ENCODE peak calls at places on chromosome 5, in seven cellular contexts. One of them, this sample, is unnamed.

GRCh38 chr5:138111937-138112336 is 27.3 kb downstream of the NME5 start:
- DNase-seq in IMR-90: peak; percentile 8
- DNase-seq in mesendoderm: no peak
- DNase-seq in H1: no peak
- DNase-seq in neuronal stem cell: no peak
- DNase-seq in H9: no peak
- DNase-seq in trophoblast cell: peak; percentile 55
- DNase-seq in this sample: peak; percentile 16

GRCh38 chr5:169753795-169754194 is 116.7 kb downstream of the DOCK2 start:
- DNase-seq in neuronal stem cell: no peak
- DNase-seq in trophoblast cell: no peak
- DNase-seq in IMR-90: peak; percentile 75
- DNase-seq in H1: no peak
- DNase-seq in mesendoderm: no peak
- DNase-seq in H9: no peak
- DNase-seq in this sample: peak; percentile 50

GRCh38 chr5:110289213-110289810 is 437.2 kb downstream of the TMEM232 start:
- DNase-seq in H9: no peak
- DNase-seq in trophoblast cell: no peak
- DNase-seq in H1: no peak
- DNase-seq in IMR-90: no peak
- DNase-seq in neuronal stem cell: no peak
- DNase-seq in mesendoderm: peak; percentile 90
- DNase-seq in this sample: no peak

GRCh38 chr5:172439785-172440480 is 14.4 kb downstream of the SH3PXD2B start:
- DNase-seq in mesendoderm: no peak
- DNase-seq in H9: no peak
- DNase-seq in IMR-90: no peak
- DNase-seq in trophoblast cell: peak; percentile 75
- DNase-seq in H1: no peak
- DNase-seq in neuronal stem cell: no peak
- DNase-seq in this sample: no peak

GRCh38 chr5:82785941-82786340 is 291.3 kb downstream of the TMEM167A start:
- DNase-seq in neuronal stem cell: no peak
- DNase-seq in mesendoderm: no peak
- DNase-seq in IMR-90: no peak
- DNase-seq in H9: no peak
- DNase-seq in H1: no peak
- DNase-seq in trophoblast cell: no peak
- DNase-seq in this sample: no peak

GRCh38 chr5:65672787-65673186 is 48.0 kb downstream of the SHLD3 start:
- DNase-seq in mesendoderm: no peak
- DNase-seq in H9: no peak
- DNase-seq in neuronal stem cell: no peak
- DNase-seq in H1: no peak
- DNase-seq in IMR-90: peak; percentile 88
- DNase-seq in trophoblast cell: peak; percentile 78
- DNase-seq in this sample: peak; percentile 85

GRCh38 chr5:159337291-159337974 is 7.1 kb upstream of the IL12B start:
- DNase-seq in mesendoderm: peak; percentile 12
- DNase-seq in neuronal stem cell: no peak
- DNase-seq in H9: no peak
- DNase-seq in H1: no peak
- DNase-seq in IMR-90: peak; percentile 73
- DNase-seq in trophoblast cell: peak; percentile 80
- DNase-seq in this sample: peak; percentile 48

GRCh38 chr5:176789873-176790615 is 20.3 kb upstream of the UNC5A start:
- DNase-seq in IMR-90: no peak
- DNase-seq in trophoblast cell: no peak
- DNase-seq in H1: no peak
- DNase-seq in H9: no peak
- DNase-seq in mesendoderm: no peak
- DNase-seq in neuronal stem cell: no peak
- DNase-seq in this sample: no peak

GRCh38 chr5:177362102-177362868 is 4.6 kb downstream of the RGS14 start:
- DNase-seq in H9: no peak
- DNase-seq in IMR-90: no peak
- DNase-seq in neuronal stem cell: no peak
- DNase-seq in trophoblast cell: no peak
- DNase-seq in H1: no peak
- DNase-seq in mesendoderm: no peak
- DNase-seq in this sample: no peak

GRCh38 chr5:81245871-81246235 is 12.7 kb downstream of the CKMT2 start:
- DNase-seq in H9: no peak
- DNase-seq in H1: no peak
- DNase-seq in mesendoderm: no peak
- DNase-seq in neuronal stem cell: no peak
- DNase-seq in trophoblast cell: peak; percentile 53
- DNase-seq in IMR-90: no peak
- DNase-seq in this sample: no peak

GRCh38 chr5:123512631-123513461 is 869 bp downstream of the CSNK1G3 start:
- DNase-seq in H1: peak; percentile 59
- DNase-seq in neuronal stem cell: peak; percentile 29
- DNase-seq in trophoblast cell: peak; percentile 42
- DNase-seq in H9: peak; percentile 32
- DNase-seq in mesendoderm: peak; percentile 58
- DNase-seq in IMR-90: peak; percentile 30
- DNase-seq in this sample: peak; percentile 52

GRCh38 chr5:38780950-38781349 is 64.9 kb upstream of the OSMR start:
- DNase-seq in H1: no peak
- DNase-seq in H9: no peak
- DNase-seq in trophoblast cell: no peak
- DNase-seq in neuronal stem cell: no peak
- DNase-seq in IMR-90: peak; percentile 66
- DNase-seq in mesendoderm: no peak
- DNase-seq in this sample: peak; percentile 76
- H3K27ac ChIP-seq in H1: no peak overlapping the region
- H3K27ac ChIP-seq in H9: no peak overlapping the region
- H3K27ac ChIP-seq in trophoblast cell: no peak overlapping the region
- H3K27ac ChIP-seq in neuronal stem cell: no peak overlapping the region
- H3K27ac ChIP-seq in IMR-90: no peak overlapping the region
- H3K27ac ChIP-seq in mesendoderm: no peak overlapping the region
- H3K27ac ChIP-seq in this sample: no peak overlapping the region

GRCh38 chr5:51650824-51651223 is 267.6 kb downstream of the ISL1 start:
- DNase-seq in H9: no peak
- DNase-seq in neuronal stem cell: no peak
- DNase-seq in H1: no peak
- DNase-seq in trophoblast cell: no peak
- DNase-seq in IMR-90: no peak
- DNase-seq in mesendoderm: no peak
- DNase-seq in this sample: no peak

GRCh38 chr5:51652980-51653379 is 269.7 kb downstream of the ISL1 start:
- DNase-seq in neuronal stem cell: no peak
- DNase-seq in trophoblast cell: no peak
- DNase-seq in H9: no peak
- DNase-seq in IMR-90: no peak
- DNase-seq in mesendoderm: peak; percentile 6
- DNase-seq in H1: no peak
- DNase-seq in this sample: peak; percentile 25

GRCh38 chr5:51646482-51646881 is 263.2 kb downstream of the ISL1 start:
- DNase-seq in neuronal stem cell: no peak
- DNase-seq in IMR-90: no peak
- DNase-seq in trophoblast cell: no peak
- DNase-seq in mesendoderm: no peak
- DNase-seq in H1: no peak
- DNase-seq in H9: no peak
- DNase-seq in this sample: no peak

GRCh38 chr5:51651889-51652288 is 268.6 kb downstream of the ISL1 start:
- DNase-seq in H1: no peak
- DNase-seq in mesendoderm: no peak
- DNase-seq in neuronal stem cell: no peak
- DNase-seq in IMR-90: no peak
- DNase-seq in trophoblast cell: no peak
- DNase-seq in H9: no peak
- DNase-seq in this sample: peak; percentile 49

DNA sequence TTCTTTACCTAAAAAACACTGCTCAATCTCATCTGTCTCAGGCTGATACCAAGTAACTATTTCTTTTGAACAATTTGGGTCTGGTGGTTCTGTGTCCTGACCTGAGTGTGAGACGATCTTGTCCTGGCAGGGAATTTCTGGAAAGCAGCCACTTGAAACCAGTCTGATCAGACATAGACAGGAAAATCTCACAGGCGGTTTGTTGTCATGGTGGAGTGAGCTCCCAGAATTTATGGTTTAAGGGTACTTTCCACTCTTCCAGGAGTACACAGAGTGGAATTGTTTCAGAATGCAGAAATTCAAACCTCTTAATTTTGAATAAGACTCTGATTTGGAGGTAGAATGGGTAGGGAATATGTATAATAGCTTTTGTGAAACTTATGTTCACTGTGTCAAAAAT is 268.2 kb downstream of the ISL1 start:
- DNase-seq in H9: no peak
- DNase-seq in trophoblast cell: no peak
- DNase-seq in IMR-90: no peak
- DNase-seq in H1: no peak
- DNase-seq in mesendoderm: no peak
- DNase-seq in neuronal stem cell: no peak
- DNase-seq in this sample: peak; percentile 40
- H2BK5ac ChIP-seq in H9: no peak overlapping the region
- H2BK5ac ChIP-seq in trophoblast cell: peak overlapping the region; percentile 49
- H2BK5ac ChIP-seq in IMR-90: no peak overlapping the region
- H2BK5ac ChIP-seq in H1: no peak overlapping the region
- H2BK5ac ChIP-seq in mesendoderm: no peak overlapping the region
- H2BK5ac ChIP-seq in neuronal stem cell: no peak overlapping the region
- H2BK5ac ChIP-seq in this sample: no peak overlapping the region

DNA sequence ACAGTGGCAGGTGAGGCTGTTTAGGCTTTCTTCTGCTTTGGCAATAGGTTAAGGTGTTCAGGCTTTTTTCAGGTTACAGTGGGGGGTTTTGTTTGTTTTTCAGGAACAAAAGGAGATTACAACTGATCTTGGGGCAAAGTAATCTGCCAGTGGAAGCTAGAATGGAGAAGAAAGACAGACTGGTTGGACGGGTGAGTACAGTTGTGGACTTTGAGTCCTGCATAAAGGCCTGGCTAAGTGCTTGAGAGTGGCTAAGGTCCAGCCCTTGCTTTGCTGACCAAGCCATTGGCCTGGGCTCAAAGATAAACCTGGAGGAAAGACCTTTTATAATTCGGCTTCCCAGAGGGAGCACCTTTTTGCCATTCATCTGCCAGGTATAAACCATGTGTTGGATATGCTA is 63.1 kb downstream of the MTMR12 start:
- DNase-seq in IMR-90: no peak
- DNase-seq in trophoblast cell: no peak
- DNase-seq in H1: no peak
- DNase-seq in H9: no peak
- DNase-seq in mesendoderm: no peak
- DNase-seq in neuronal stem cell: no peak
- DNase-seq in this sample: no peak
- H3K27ac ChIP-seq in IMR-90: no peak overlapping the region
- H3K27ac ChIP-seq in trophoblast cell: no peak overlapping the region
- H3K27ac ChIP-seq in H1: no peak overlapping the region
- H3K27ac ChIP-seq in H9: no peak overlapping the region
- H3K27ac ChIP-seq in mesendoderm: no peak overlapping the region
- H3K27ac ChIP-seq in neuronal stem cell: no peak overlapping the region
- H3K27ac ChIP-seq in this sample: no peak overlapping the region

GRCh38 chr5:139676951-139677367 is 28.8 kb downstream of the CXXC5 start:
- DNase-seq in trophoblast cell: no peak
- DNase-seq in neuronal stem cell: no peak
- DNase-seq in mesendoderm: no peak
- DNase-seq in H1: no peak
- DNase-seq in IMR-90: no peak
- DNase-seq in H9: no peak
- DNase-seq in this sample: no peak
- H2BK5ac ChIP-seq in trophoblast cell: no peak overlapping the region
- H2BK5ac ChIP-seq in neuronal stem cell: no peak overlapping the region
- H2BK5ac ChIP-seq in mesendoderm: no peak overlapping the region
- H2BK5ac ChIP-seq in H1: peak overlapping the region; percentile 21
- H2BK5ac ChIP-seq in IMR-90: no peak overlapping the region
- H2BK5ac ChIP-seq in H9: no peak overlapping the region
- H2BK5ac ChIP-seq in this sample: no peak overlapping the region

GRCh38 chr5:91145233-91145620 is 237.9 kb downstream of the ARRDC3 start:
- DNase-seq in trophoblast cell: no peak
- DNase-seq in IMR-90: no peak
- DNase-seq in H1: no peak
- DNase-seq in mesendoderm: no peak
- DNase-seq in neuronal stem cell: no peak
- DNase-seq in H9: no peak
- DNase-seq in this sample: no peak
- H3K27ac ChIP-seq in trophoblast cell: no peak overlapping the region
- H3K27ac ChIP-seq in IMR-90: no peak overlapping the region
- H3K27ac ChIP-seq in H1: no peak overlapping the region
- H3K27ac ChIP-seq in mesendoderm: no peak overlapping the region
- H3K27ac ChIP-seq in neuronal stem cell: no peak overlapping the region
- H3K27ac ChIP-seq in H9: no peak overlapping the region
- H3K27ac ChIP-seq in this sample: no peak overlapping the region

GRCh38 chr5:126851441-126852103 is 74.6 kb downstream of the LMNB1 start:
- DNase-seq in IMR-90: no peak
- DNase-seq in neuronal stem cell: no peak
- DNase-seq in H1: peak; percentile 41
- DNase-seq in trophoblast cell: no peak
- DNase-seq in mesendoderm: no peak
- DNase-seq in H9: no peak
- DNase-seq in this sample: no peak

GRCh38 chr5:126852104-126852531 is 75.2 kb downstream of the LMNB1 start:
- DNase-seq in IMR-90: peak; percentile 17
- DNase-seq in trophoblast cell: no peak
- DNase-seq in H9: no peak
- DNase-seq in H1: peak; percentile 37
- DNase-seq in mesendoderm: no peak
- DNase-seq in neuronal stem cell: no peak
- DNase-seq in this sample: no peak

GRCh38 chr5:126852916-126853315 is 76.0 kb downstream of the LMNB1 start:
- DNase-seq in H1: no peak
- DNase-seq in neuronal stem cell: no peak
- DNase-seq in IMR-90: no peak
- DNase-seq in trophoblast cell: no peak
- DNase-seq in H9: no peak
- DNase-seq in mesendoderm: no peak
- DNase-seq in this sample: no peak

GRCh38 chr5:126855266-126855665 is 78.3 kb downstream of the LMNB1 start:
- DNase-seq in H9: no peak
- DNase-seq in mesendoderm: no peak
- DNase-seq in neuronal stem cell: no peak
- DNase-seq in H1: no peak
- DNase-seq in IMR-90: no peak
- DNase-seq in trophoblast cell: no peak
- DNase-seq in this sample: no peak

DNA sequence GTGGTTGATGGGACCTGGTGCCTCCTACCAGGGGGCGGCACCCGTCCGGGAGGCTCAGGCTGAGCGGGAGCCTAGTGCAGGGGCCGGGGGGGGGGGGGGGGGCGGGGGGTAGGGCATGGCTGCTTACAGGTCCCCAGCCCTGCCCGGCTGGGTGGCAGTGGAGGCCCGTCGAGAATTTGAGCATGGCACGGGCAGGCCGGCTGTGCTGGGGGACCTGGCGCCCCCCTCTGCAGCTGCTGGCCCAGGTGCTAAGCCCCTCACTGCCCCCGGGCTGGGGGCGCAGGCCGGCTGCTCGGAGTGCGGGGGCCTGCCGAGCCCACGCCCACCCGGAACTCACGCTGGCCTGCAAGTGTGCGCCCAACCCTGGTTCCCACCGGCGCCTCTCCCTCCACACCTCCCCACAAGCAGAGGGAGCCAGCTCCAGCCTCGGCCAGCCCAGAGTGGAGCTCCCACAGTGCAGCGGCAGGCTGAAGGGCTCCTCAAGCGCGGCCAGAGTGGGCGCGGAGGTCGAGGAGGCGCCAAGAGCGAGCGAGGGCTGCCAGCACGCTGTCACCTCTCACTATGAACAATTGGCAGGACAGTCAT is 77.7 kb downstream of the LMNB1 start:
- DNase-seq in H1: peak; percentile 33
- DNase-seq in mesendoderm: no peak
- DNase-seq in H9: no peak
- DNase-seq in trophoblast cell: no peak
- DNase-seq in IMR-90: no peak
- DNase-seq in neuronal stem cell: no peak
- DNase-seq in this sample: no peak
- H2BK5ac ChIP-seq in H1: no peak overlapping the region
- H2BK5ac ChIP-seq in mesendoderm: no peak overlapping the region
- H2BK5ac ChIP-seq in H9: no peak overlapping the region
- H2BK5ac ChIP-seq in trophoblast cell: no peak overlapping the region
- H2BK5ac ChIP-seq in IMR-90: no peak overlapping the region
- H2BK5ac ChIP-seq in neuronal stem cell: no peak overlapping the region
- H2BK5ac ChIP-seq in this sample: no peak overlapping the region